ENCODE peak calls at places on chromosome 4, in four cellular contexts. H is coronary artery; O is NCI-H1105; Y is activated CD4-positive, alpha-beta T cell treated with anti-CD3 and anti-CD28 coated beads, Interleukin-2, amount 10 ng/mL, durations not matched to agents 7 days and 5 days. M is an unnamed sample.

GRCh38 chr4:55358668-55359067 is 12.6 kb downstream of the SRD5A3 start:
- DNase-seq in H (no peak), O (no peak), Y (no peak), M (no peak)

GRCh38 chr4:38728651-38729141 is 54.1 kb downstream of the TLR10 start:
- DNase-seq in O (no peak), H (no peak), Y (no peak), M (no peak)

GRCh38 chr4:151797853-151798252 is 37.0 kb upstream of the GATB start:
- DNase-seq in H (no peak), Y (no peak), O (no peak), M (no peak)

GRCh38 chr4:57162499-57163019 is 52.4 kb upstream of the IGFBP7 start:
- DNase-seq in Y (no peak), O (no peak), H (no peak), M (no peak)

GRCh38 chr4:37970702-37971101 is 10.5 kb downstream of the PTTG2 start:
- DNase-seq in Y (peak), O (no peak), H (peak), M (no peak)

GRCh38 chr4:151624606-151625565 is 135.9 kb downstream of the GATB start:
- DNase-seq in Y (no peak), O (no peak), H (no peak), M (no peak)

GRCh38 chr4:70637239-70637920 is 8.8 kb downstream of the ENAM start:
- DNase-seq in O (no peak), Y (no peak), H (no peak), M (no peak)

GRCh38 chr4:104524026-104524425 is 29.3 kb upstream of the CXXC4 start:
- DNase-seq in H (no peak), Y (no peak), O (no peak), M (no peak)

GRCh38 chr4:139453041-139453370 is 915 bp upstream of the RAB33B start:
- DNase-seq in Y (peak), H (no peak), O (peak), M (no peak)

M was measured in type B pancreatic cell.